ENCODE peak calls at places on chromosomes 3 and 15, in ten cellular contexts. One of them, this sample, is unnamed.
A peak's percentile ranks its signal among the peaks of the same experiment; 100 is the strongest.

GRCh38 chr15:95669146-95669922 is 661.2 kb upstream of the NR2F2 start:
- DNase-seq in AG04450: no peak
- DNase-seq in AG09309: no peak
- DNase-seq in CD8-positive, alpha-beta memory T cell: no peak
- DNase-seq in naive thymus-derived CD4-positive, alpha-beta T cell: no peak
- DNase-seq in spleen: no peak
- DNase-seq in fibroblast of lung: no peak
- DNase-seq in AG10803: no peak
- DNase-seq in aorta: no peak
- DNase-seq in coronary artery: no peak
- DNase-seq in this sample: no peak

GRCh38 chr3:132964267-132964666 is 73.9 kb upstream of the TMEM108 start:
- DNase-seq in AG04450: no peak
- DNase-seq in naive thymus-derived CD4-positive, alpha-beta T cell: no peak
- DNase-seq in AG09309: no peak
- DNase-seq in spleen: no peak
- DNase-seq in aorta: no peak
- DNase-seq in fibroblast of lung: no peak
- DNase-seq in CD8-positive, alpha-beta memory T cell: no peak
- DNase-seq in coronary artery: no peak
- DNase-seq in AG10803: no peak
- DNase-seq in this sample: no peak

GRCh38 chr3:8405144-8405543 is 96.5 kb upstream of the LMCD1 start:
- DNase-seq in naive thymus-derived CD4-positive, alpha-beta T cell: no peak
- DNase-seq in coronary artery: no peak
- DNase-seq in spleen: no peak
- DNase-seq in AG09309: no peak
- DNase-seq in AG04450: no peak
- DNase-seq in fibroblast of lung: no peak
- DNase-seq in aorta: no peak
- DNase-seq in AG10803: no peak
- DNase-seq in CD8-positive, alpha-beta memory T cell: no peak
- DNase-seq in this sample: no peak

GRCh38 chr3:30664449-30664848 is 58.0 kb downstream of the TGFBR2 start:
- DNase-seq in CD8-positive, alpha-beta memory T cell: no peak
- DNase-seq in AG09309: no peak
- DNase-seq in naive thymus-derived CD4-positive, alpha-beta T cell: peak; percentile 67
- DNase-seq in spleen: no peak
- DNase-seq in coronary artery: no peak
- DNase-seq in fibroblast of lung: no peak
- DNase-seq in aorta: no peak
- DNase-seq in AG04450: no peak
- DNase-seq in AG10803: no peak
- DNase-seq in this sample: peak; percentile 81

GRCh38 chr3:150223090-150223489 is 185.0 kb upstream of the TSC22D2 start:
- DNase-seq in naive thymus-derived CD4-positive, alpha-beta T cell: no peak
- DNase-seq in AG10803: no peak
- DNase-seq in CD8-positive, alpha-beta memory T cell: no peak
- DNase-seq in coronary artery: no peak
- DNase-seq in spleen: no peak
- DNase-seq in AG04450: no peak
- DNase-seq in aorta: no peak
- DNase-seq in AG09309: no peak
- DNase-seq in fibroblast of lung: no peak
- DNase-seq in this sample: no peak

GRCh38 chr3:68931406-68932149 is 769 bp downstream of the TAFA4 start:
- DNase-seq in AG10803: no peak
- DNase-seq in AG04450: no peak
- DNase-seq in naive thymus-derived CD4-positive, alpha-beta T cell: no peak
- DNase-seq in aorta: no peak
- DNase-seq in fibroblast of lung: no peak
- DNase-seq in spleen: no peak
- DNase-seq in coronary artery: no peak
- DNase-seq in CD8-positive, alpha-beta memory T cell: no peak
- DNase-seq in AG09309: no peak
- DNase-seq in this sample: no peak

GRCh38 chr3:115626711-115627110 is 3.4 kb downstream of the GAP43 start:
- DNase-seq in CD8-positive, alpha-beta memory T cell: no peak
- DNase-seq in aorta: no peak
- DNase-seq in AG04450: no peak
- DNase-seq in fibroblast of lung: no peak
- DNase-seq in naive thymus-derived CD4-positive, alpha-beta T cell: no peak
- DNase-seq in AG10803: no peak
- DNase-seq in spleen: no peak
- DNase-seq in coronary artery: no peak
- DNase-seq in AG09309: no peak
- DNase-seq in this sample: no peak

GRCh38 chr3:99544819-99545281 is 93.5 kb upstream of the COL8A1 start:
- DNase-seq in CD8-positive, alpha-beta memory T cell: no peak
- DNase-seq in aorta: peak; percentile 44
- DNase-seq in AG04450: no peak
- DNase-seq in coronary artery: no peak
- DNase-seq in AG10803: peak; percentile 89
- DNase-seq in spleen: no peak
- DNase-seq in fibroblast of lung: peak; percentile 32
- DNase-seq in AG09309: no peak
- DNase-seq in naive thymus-derived CD4-positive, alpha-beta T cell: no peak
- DNase-seq in this sample: no peak

GRCh38 chr15:69480932-69481331 is 28.3 kb downstream of the RPLP1 start:
- DNase-seq in spleen: no peak
- DNase-seq in AG09309: no peak
- DNase-seq in naive thymus-derived CD4-positive, alpha-beta T cell: no peak
- DNase-seq in aorta: no peak
- DNase-seq in CD8-positive, alpha-beta memory T cell: no peak
- DNase-seq in coronary artery: no peak
- DNase-seq in AG04450: no peak
- DNase-seq in fibroblast of lung: no peak
- DNase-seq in AG10803: no peak
- DNase-seq in this sample: no peak

GRCh38 chr3:102195198-102195948 is 239.4 kb upstream of the ZPLD1 start:
- DNase-seq in AG09309: no peak
- DNase-seq in naive thymus-derived CD4-positive, alpha-beta T cell: no peak
- DNase-seq in AG04450: no peak
- DNase-seq in spleen: no peak
- DNase-seq in aorta: no peak
- DNase-seq in fibroblast of lung: no peak
- DNase-seq in CD8-positive, alpha-beta memory T cell: no peak
- DNase-seq in AG10803: no peak
- DNase-seq in coronary artery: no peak
- DNase-seq in this sample: no peak

GRCh38 chr3:191425322-191425734 is 35.6 kb upstream of the PYDC2 start:
- DNase-seq in coronary artery: no peak
- DNase-seq in fibroblast of lung: no peak
- DNase-seq in AG10803: no peak
- DNase-seq in spleen: no peak
- DNase-seq in aorta: no peak
- DNase-seq in CD8-positive, alpha-beta memory T cell: no peak
- DNase-seq in AG09309: no peak
- DNase-seq in AG04450: no peak
- DNase-seq in naive thymus-derived CD4-positive, alpha-beta T cell: no peak
- DNase-seq in this sample: no peak

GRCh38 chr3:121894191-121894990 is at the start of gene SLC15A2:
- DNase-seq in aorta: no peak
- DNase-seq in spleen: no peak
- DNase-seq in AG09309: no peak
- DNase-seq in CD8-positive, alpha-beta memory T cell: no peak
- DNase-seq in coronary artery: no peak
- DNase-seq in AG10803: no peak
- DNase-seq in AG04450: no peak
- DNase-seq in naive thymus-derived CD4-positive, alpha-beta T cell: no peak
- DNase-seq in fibroblast of lung: no peak
- DNase-seq in this sample: no peak

GRCh38 chr3:128054363-128054762 is 2.1 kb downstream of the SEC61A1 start:
- DNase-seq in AG10803: peak; percentile 59
- DNase-seq in AG09309: no peak
- DNase-seq in spleen: no peak
- DNase-seq in coronary artery: no peak
- DNase-seq in aorta: no peak
- DNase-seq in CD8-positive, alpha-beta memory T cell: no peak
- DNase-seq in naive thymus-derived CD4-positive, alpha-beta T cell: no peak
- DNase-seq in AG04450: no peak
- DNase-seq in fibroblast of lung: peak; percentile 40
- DNase-seq in this sample: no peak
- H3K4me3 ChIP-seq in AG10803: peak overlapping the region; percentile 95
- H3K4me3 ChIP-seq in AG09309: peak overlapping the region; percentile 76
- H3K4me3 ChIP-seq in spleen: peak overlapping the region; percentile 98
- H3K4me3 ChIP-seq in coronary artery: peak overlapping the region; percentile 99
- H3K4me3 ChIP-seq in aorta: no peak overlapping the region
- H3K4me3 ChIP-seq in CD8-positive, alpha-beta memory T cell: no peak overlapping the region
- H3K4me3 ChIP-seq in naive thymus-derived CD4-positive, alpha-beta T cell: peak overlapping the region; percentile 80
- H3K4me3 ChIP-seq in AG04450: peak overlapping the region; percentile 95
- H3K4me3 ChIP-seq in fibroblast of lung: peak overlapping the region; percentile 98
- H3K4me3 ChIP-seq in this sample: no peak overlapping the region

GRCh38 chr3:188156051-188156450 is 2.1 kb downstream of the LPP start:
- DNase-seq in fibroblast of lung: no peak
- DNase-seq in CD8-positive, alpha-beta memory T cell: no peak
- DNase-seq in AG09309: no peak
- DNase-seq in coronary artery: no peak
- DNase-seq in AG10803: no peak
- DNase-seq in AG04450: no peak
- DNase-seq in aorta: no peak
- DNase-seq in spleen: no peak
- DNase-seq in naive thymus-derived CD4-positive, alpha-beta T cell: no peak
- DNase-seq in this sample: no peak
- H3K4me3 ChIP-seq in fibroblast of lung: no peak overlapping the region
- H3K4me3 ChIP-seq in CD8-positive, alpha-beta memory T cell: no peak overlapping the region
- H3K4me3 ChIP-seq in AG09309: no peak overlapping the region
- H3K4me3 ChIP-seq in coronary artery: peak overlapping the region; percentile 87
- H3K4me3 ChIP-seq in AG10803: no peak overlapping the region
- H3K4me3 ChIP-seq in AG04450: peak overlapping the region; percentile 20
- H3K4me3 ChIP-seq in aorta: peak overlapping the region; percentile 44
- H3K4me3 ChIP-seq in spleen: peak overlapping the region; percentile 96
- H3K4me3 ChIP-seq in naive thymus-derived CD4-positive, alpha-beta T cell: no peak overlapping the region
- H3K4me3 ChIP-seq in this sample: no peak overlapping the region

DNA sequence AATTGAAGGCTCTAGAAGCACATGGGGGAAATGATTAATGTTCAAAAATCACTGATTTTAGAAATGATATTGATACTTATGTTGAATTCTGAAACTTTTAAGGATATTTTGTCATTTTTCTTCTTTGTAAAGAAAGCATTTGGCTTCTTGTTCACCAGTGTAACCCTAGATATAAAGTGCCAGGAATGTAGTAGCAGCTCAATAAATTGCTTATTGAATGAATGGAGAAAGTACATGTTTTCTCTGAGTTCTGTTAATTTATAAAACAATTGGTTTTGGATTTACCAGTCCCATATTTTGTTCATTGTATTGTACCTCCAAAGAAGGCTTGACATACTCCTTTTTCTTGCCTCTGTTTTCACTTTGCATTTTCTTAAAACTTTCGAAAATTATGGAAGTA is 2.4 kb downstream of the PLCL2 start:
- DNase-seq in spleen: no peak
- DNase-seq in coronary artery: no peak
- DNase-seq in AG04450: no peak
- DNase-seq in AG10803: no peak
- DNase-seq in fibroblast of lung: no peak
- DNase-seq in CD8-positive, alpha-beta memory T cell: no peak
- DNase-seq in naive thymus-derived CD4-positive, alpha-beta T cell: no peak
- DNase-seq in aorta: no peak
- DNase-seq in AG09309: no peak
- DNase-seq in this sample: no peak
- H3K4me3 ChIP-seq in spleen: peak overlapping the region; percentile 79
- H3K4me3 ChIP-seq in coronary artery: no peak overlapping the region
- H3K4me3 ChIP-seq in AG04450: no peak overlapping the region
- H3K4me3 ChIP-seq in AG10803: no peak overlapping the region
- H3K4me3 ChIP-seq in fibroblast of lung: no peak overlapping the region
- H3K4me3 ChIP-seq in CD8-positive, alpha-beta memory T cell: peak overlapping the region; percentile 81
- H3K4me3 ChIP-seq in naive thymus-derived CD4-positive, alpha-beta T cell: peak overlapping the region; percentile 91
- H3K4me3 ChIP-seq in aorta: no peak overlapping the region
- H3K4me3 ChIP-seq in AG09309: no peak overlapping the region
- H3K4me3 ChIP-seq in this sample: no peak overlapping the region

GRCh38 chr3:14179795-14180194 is 1.2 kb downstream of the LSM3 start:
- DNase-seq in fibroblast of lung: no peak
- DNase-seq in AG09309: no peak
- DNase-seq in aorta: no peak
- DNase-seq in naive thymus-derived CD4-positive, alpha-beta T cell: no peak
- DNase-seq in spleen: no peak
- DNase-seq in coronary artery: no peak
- DNase-seq in AG10803: no peak
- DNase-seq in CD8-positive, alpha-beta memory T cell: no peak
- DNase-seq in AG04450: no peak
- DNase-seq in this sample: no peak
- H3K4me3 ChIP-seq in fibroblast of lung: no peak overlapping the region
- H3K4me3 ChIP-seq in AG09309: no peak overlapping the region
- H3K4me3 ChIP-seq in aorta: no peak overlapping the region
- H3K4me3 ChIP-seq in naive thymus-derived CD4-positive, alpha-beta T cell: no peak overlapping the region
- H3K4me3 ChIP-seq in spleen: peak overlapping the region; percentile 90
- H3K4me3 ChIP-seq in coronary artery: no peak overlapping the region
- H3K4me3 ChIP-seq in AG10803: no peak overlapping the region
- H3K4me3 ChIP-seq in CD8-positive, alpha-beta memory T cell: no peak overlapping the region
- H3K4me3 ChIP-seq in AG04450: no peak overlapping the region
- H3K4me3 ChIP-seq in this sample: peak overlapping the region; percentile 98

GRCh38 chr3:66476852-66477381 is 23.9 kb downstream of the LRIG1 start:
- DNase-seq in fibroblast of lung: no peak
- DNase-seq in naive thymus-derived CD4-positive, alpha-beta T cell: no peak
- DNase-seq in AG10803: peak; percentile 41
- DNase-seq in coronary artery: no peak
- DNase-seq in spleen: no peak
- DNase-seq in CD8-positive, alpha-beta memory T cell: no peak
- DNase-seq in AG04450: no peak
- DNase-seq in aorta: no peak
- DNase-seq in AG09309: no peak
- DNase-seq in this sample: no peak
- H3K4me3 ChIP-seq in fibroblast of lung: no peak overlapping the region
- H3K4me3 ChIP-seq in naive thymus-derived CD4-positive, alpha-beta T cell: no peak overlapping the region
- H3K4me3 ChIP-seq in AG10803: no peak overlapping the region
- H3K4me3 ChIP-seq in coronary artery: no peak overlapping the region
- H3K4me3 ChIP-seq in spleen: no peak overlapping the region
- H3K4me3 ChIP-seq in CD8-positive, alpha-beta memory T cell: no peak overlapping the region
- H3K4me3 ChIP-seq in AG04450: no peak overlapping the region
- H3K4me3 ChIP-seq in aorta: no peak overlapping the region
- H3K4me3 ChIP-seq in AG09309: no peak overlapping the region
- H3K4me3 ChIP-seq in this sample: no peak overlapping the region